ENCODE peak calls at places on chromosomes 13 and 19, in six cellular contexts. G, A, B, T, Q and N are unnamed samples.

GRCh38 chr19:42051166-42052115 is 18.6 kb downstream of the GRIK5 start:
- DNase-seq in G (no peak), A (no peak), B (peak; percentile 47), T (no peak), Q (no peak), N (no peak)

GRCh38 chr13:73299787-73300186 is 241.0 kb downstream of the KLF5 start:
- DNase-seq in G (no peak), A (no peak), B (no peak), T (no peak), Q (no peak), N (no peak)

GRCh38 chr19:36009220-36009619 is 607 bp upstream of the SYNE4 start:
- DNase-seq in G (peak; percentile 76), A (peak; percentile 73), B (peak; percentile 72), T (peak; percentile 69), Q (peak; percentile 66), N (peak; percentile 70)

GRCh38 chr13:91328726-91329125 is 18.8 kb upstream of the MIR17HG start:
- DNase-seq in G (no peak), A (no peak), B (no peak), T (no peak), Q (no peak), N (no peak)

GRCh38 chr13:26562538-26562890 is 5.0 kb downstream of the WASF3 start:
- DNase-seq in G (no peak), A (no peak), B (no peak), T (no peak), Q (no peak), N (no peak)

GRCh38 chr19:5154129-5154798 is 185.4 kb downstream of the KDM4B start:
- DNase-seq in G (peak; percentile 38), A (peak; percentile 27), B (peak; percentile 52), T (no peak), Q (peak; percentile 62), N (peak; percentile 57)

GRCh38 chr19:4177146-4177545 is 5.2 kb downstream of the SIRT6 start:
- DNase-seq in G (no peak), A (no peak), B (no peak), T (no peak), Q (no peak), N (no peak)

GRCh38 chr19:48540110-48540509 is 11.9 kb upstream of the SULT2B1 start:
- DNase-seq in G (no peak), A (no peak), B (no peak), T (no peak), Q (no peak), N (no peak)

GRCh38 chr19:38664503-38665211 is 17.2 kb downstream of the ACTN4 start:
- DNase-seq in G (no peak), A (no peak), B (no peak), T (no peak), Q (no peak), N (no peak)

GRCh38 chr19:38666662-38667448 is 19.4 kb downstream of the ACTN4 start:
- DNase-seq in G (peak; percentile 47), A (peak; percentile 73), B (no peak), T (peak; percentile 65), Q (peak; percentile 80), N (no peak)

GRCh38 chr19:38665219-38665931 is 17.9 kb downstream of the ACTN4 start:
- DNase-seq in G (no peak), A (no peak), B (no peak), T (no peak), Q (no peak), N (no peak)

GRCh38 chr19:38667552-38668205 is 20.2 kb downstream of the ACTN4 start:
- DNase-seq in G (no peak), A (no peak), B (no peak), T (no peak), Q (no peak), N (no peak)

GRCh38 chr19:38665950-38666661 is 18.7 kb downstream of the ACTN4 start:
- DNase-seq in G (peak; percentile 57), A (no peak), B (no peak), T (peak; percentile 70), Q (peak; percentile 70), N (no peak)
- H3K4me1 ChIP-seq in G (peaks cover 95% of the 10 kb centered on the region), A (peaks cover 93% of the 10 kb centered on the region), B (peaks cover 100% of the 10 kb centered on the region), T (peaks cover 37% of the 10 kb centered on the region), Q (peaks cover 100% of the 10 kb centered on the region), N (peaks cover 98% of the 10 kb centered on the region)

GRCh38 chr19:44777715-44778347 is at the start of gene CBLC:
- DNase-seq in G (peak; percentile 92), A (no peak), B (peak; percentile 86), T (peak; percentile 89), Q (peak; percentile 87), N (peak; percentile 92)
- TF ChIP-seq POLR2A in G (peak; percentile 94), A (no peak), B (peak; percentile 28), T (peak; percentile 51), Q (peak; percentile 82), N (peak; percentile 97)

GRCh38 chr19:10615429-10616023 is 9.8 kb upstream of the SLC44A2 start:
- DNase-seq in G (no peak), A (no peak), B (no peak), T (no peak), Q (no peak), N (no peak)
- H3K4me1 ChIP-seq in G (peaks cover 4% of the 10 kb centered on the region), A (peaks cover 13% of the 10 kb centered on the region), B (peaks cover 73% of the 10 kb centered on the region), T (no peaks in the 10 kb centered on the region), Q (peaks cover 24% of the 10 kb centered on the region), N (peaks cover 6% of the 10 kb centered on the region)

GRCh38 chr13:97256343-97256783 is 34.2 kb downstream of the MBNL2 start:
- DNase-seq in G (no peak), A (no peak), B (no peak), T (no peak), Q (no peak), N (no peak)
- TF ChIP-seq POLR2A in G (no peak), A (no peak), B (no peak), T (no peak), Q (no peak), N (no peak)

GRCh38 chr13:33218020-33218419 is 67.5 kb downstream of the STARD13 start:
- DNase-seq in G (no peak), A (no peak), B (no peak), T (no peak), Q (no peak), N (no peak)
- H3K4me1 ChIP-seq in G (peaks cover 21% of the 10 kb centered on the region), A (peaks cover 5% of the 10 kb centered on the region), B (peaks cover 48% of the 10 kb centered on the region), T (no peaks in the 10 kb centered on the region), Q (peaks cover 33% of the 10 kb centered on the region), N (peaks cover 22% of the 10 kb centered on the region)

GRCh38 chr19:51904331-51905165 is at the start of gene ZNF649:
- DNase-seq in G (peak; percentile 84), A (peak; percentile 84), B (peak; percentile 81), T (peak; percentile 76), Q (peak; percentile 87), N (peak; percentile 84)
- TF ChIP-seq POLR2A in G (no peak), A (no peak), B (no peak), T (peak; percentile 25), Q (peak; percentile 70), N (no peak)

GRCh38 chr13:111202745-111203144 is 87.6 kb downstream of the ARHGEF7 start:
- DNase-seq in G (no peak), A (no peak), B (no peak), T (no peak), Q (no peak), N (no peak)

GRCh38 chr13:111202149-111202548 is 87.0 kb downstream of the ARHGEF7 start:
- DNase-seq in G (no peak), A (no peak), B (no peak), T (no peak), Q (no peak), N (no peak)

GRCh38 chr13:111206148-111206547 is 91.0 kb downstream of the ARHGEF7 start:
- DNase-seq in G (no peak), A (no peak), B (no peak), T (no peak), Q (no peak), N (no peak)

GRCh38 chr13:111204438-111205177 is 89.5 kb downstream of the ARHGEF7 start:
- DNase-seq in G (no peak), A (no peak), B (no peak), T (no peak), Q (peak; percentile 31), N (no peak)

DNA sequence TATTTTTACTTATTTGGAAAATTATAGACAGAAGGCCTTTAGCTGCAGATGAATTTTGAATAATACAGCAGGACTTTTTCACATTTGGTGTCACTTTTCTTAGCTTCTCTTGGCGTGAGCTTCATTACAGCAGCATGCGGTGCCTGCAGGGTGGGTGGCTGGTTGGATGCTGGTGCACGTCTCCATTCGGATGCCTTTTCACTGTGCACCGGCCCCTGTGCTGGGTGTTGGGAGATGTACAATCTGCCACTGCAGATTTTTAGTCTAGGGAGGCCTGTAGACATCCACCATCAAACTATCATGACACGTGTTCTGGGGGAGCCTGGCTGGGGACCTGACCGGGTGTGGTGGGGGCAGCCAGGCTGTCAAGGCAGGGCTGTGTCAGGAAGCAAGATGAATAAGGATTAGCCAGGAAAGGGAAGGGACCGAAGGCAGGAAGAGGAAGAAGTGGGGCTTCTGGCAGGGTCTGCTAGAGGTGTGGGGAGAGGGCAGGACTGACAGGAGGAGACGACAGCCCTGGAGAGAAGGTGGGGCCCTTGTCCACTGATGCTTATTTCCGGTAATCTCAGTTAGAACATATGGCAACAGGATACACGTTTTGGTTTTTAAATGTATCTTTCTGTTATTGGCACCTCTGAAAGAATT is 88.8 kb downstream of the ARHGEF7 start:
- DNase-seq in G (no peak), A (no peak), B (no peak), T (no peak), Q (no peak), N (no peak)
- H3K4me1 ChIP-seq in G (peaks cover 8% of the 10 kb centered on the region), A (peaks cover 9% of the 10 kb centered on the region), B (peaks cover 55% of the 10 kb centered on the region), T (no peaks in the 10 kb centered on the region), Q (peaks cover 28% of the 10 kb centered on the region), N (peaks cover 28% of the 10 kb centered on the region)

GRCh38 chr13:48976677-48977625 is 1.2 kb downstream of the FNDC3A start:
- DNase-seq in G (peak; percentile 85), A (no peak), B (no peak), T (no peak), Q (no peak), N (peak; percentile 66)
- TF ChIP-seq POLR2A in G (peak; percentile 34), A (no peak), B (peak; percentile 22), T (no peak), Q (peak; percentile 97), N (peak; percentile 63)